ENCODE peak calls at places on chromosomes 4 and X, in nine cellular contexts. Y is upper lobe of left lung; A is bronchial epithelial cell; I is ovary; J is GM06990; G is lower lobe of right lung; N is HCT116; P is adrenal gland; M is CD8-positive, alpha-beta T cell. V is an unnamed sample.

GRCh38 chrX:125090046-125090445 is 229.6 kb upstream of the TEX13C start:
- DNase-seq in Y (no peak), A (peak; percentile 4), I (no peak), J (no peak), G (no peak), N (no peak), P (no peak), M (no peak), V (no peak)

GRCh38 chrX:129996120-129996519 is 13.7 kb downstream of the BCORL1 start:
- DNase-seq in Y (no peak), A (peak; percentile 25), I (no peak), J (no peak), G (no peak), N (no peak), P (no peak), M (no peak), V (peak; percentile 22)

GRCh38 chr4:175051974-175052373 is 133.8 kb downstream of the ADAM29 start:
- DNase-seq in Y (no peak), A (no peak), I (no peak), J (no peak), G (no peak), N (no peak), P (no peak), M (no peak), V (no peak)

GRCh38 chr4:107780665-107781064 is 44.1 kb upstream of the SGMS2 start:
- DNase-seq in Y (no peak), A (no peak), I (no peak), J (no peak), G (no peak), N (peak; percentile 39), P (no peak), M (no peak), V (no peak)

GRCh38 chr4:158535130-158535614 is 13.5 kb downstream of the RXFP1 start:
- DNase-seq in Y (no peak), A (peak; percentile 67), I (no peak), J (no peak), G (no peak), N (peak; percentile 4), P (peak; percentile 17), M (no peak), V (no peak)

GRCh38 chr4:128663325-128663724 is 146.2 kb upstream of the JADE1 start:
- DNase-seq in Y (no peak), A (no peak), I (no peak), J (peak; percentile 13), G (no peak), N (no peak), P (no peak), M (no peak), V (no peak)

GRCh38 chr4:1294424-1294823 is 4.7 kb downstream of the MAEA start:
- DNase-seq in Y (peak; percentile 54), A (no peak), I (no peak), J (no peak), G (no peak), N (no peak), P (no peak), M (no peak), V (no peak)

GRCh38 chr4:39042365-39042764 is 10.2 kb upstream of the TMEM156 start:
- DNase-seq in Y (no peak), A (no peak), I (no peak), J (no peak), G (no peak), N (no peak), P (no peak), M (no peak), V (no peak)

GRCh38 chr4:8188085-8188484 is 11.0 kb upstream of the SH3TC1 start:
- DNase-seq in Y (peak; percentile 47), A (peak; percentile 65), I (no peak), J (no peak), G (no peak), N (no peak), P (no peak), M (no peak), V (no peak)

GRCh38 chrX:120350458-120351138 is 11.3 kb upstream of the ATP1B4 start:
- DNase-seq in Y (no peak), A (no peak), I (no peak), J (no peak), G (no peak), N (no peak), P (no peak), M (no peak), V (no peak)

GRCh38 chr4:185144601-185145240 is 1.7 kb downstream of the SLC25A4 start:
- DNase-seq in Y (peak; percentile 79), A (no peak), I (no peak), J (peak; percentile 15), G (no peak), N (no peak), P (no peak), M (no peak), V (no peak)

GRCh38 chr4:173509031-173510001 is 20.7 kb downstream of the HAND2 start:
- DNase-seq in Y (peak; percentile 82), A (no peak), I (peak; percentile 65), J (no peak), G (no peak), N (no peak), P (no peak), M (no peak), V (peak; percentile 81)

GRCh38 chrX:145002776-145003175 is 244.5 kb upstream of the SPANXN1 start:
- DNase-seq in Y (no peak), A (peak; percentile 39), I (no peak), J (no peak), G (no peak), N (no peak), P (no peak), M (no peak), V (no peak)

GRCh38 chr4:117239434-117239833 is 154.1 kb upstream of the TRAM1L1 start:
- DNase-seq in Y (peak; percentile 46), A (no peak), I (no peak), J (no peak), G (no peak), N (no peak), P (no peak), M (no peak), V (no peak)

GRCh38 chrX:16061296-16061695 is 62.1 kb upstream of the GRPR start:
- DNase-seq in Y (no peak), A (no peak), I (no peak), J (no peak), G (no peak), N (no peak), P (no peak), M (no peak), V (no peak)

GRCh38 chr4:59553063-59553738 is 1646.9 kb upstream of the ADGRL3 start:
- DNase-seq in Y (no peak), A (peak; percentile 19), I (no peak), J (no peak), G (no peak), N (no peak), P (peak; percentile 21), M (no peak), V (no peak)

GRCh38 chr4:14257903-14258302 is 630.4 kb upstream of the BOD1L1 start:
- DNase-seq in Y (no peak), A (no peak), I (no peak), J (no peak), G (no peak), N (no peak), P (no peak), M (no peak), V (no peak)

GRCh38 chr4:24010573-24010972 is 120.7 kb upstream of the PPARGC1A start:
- DNase-seq in Y (no peak), A (no peak), I (no peak), J (no peak), G (no peak), N (no peak), P (no peak), M (no peak), V (no peak)

GRCh38 chrX:139739138-139739537 is 31.2 kb upstream of the MCF2 start:
- DNase-seq in Y (no peak), A (peak; percentile 67), I (no peak), J (peak; percentile 27), G (no peak), N (no peak), P (no peak), M (no peak), V (no peak)

GRCh38 chr4:80237992-80238391 is 28.5 kb upstream of the FGF5 start:
- DNase-seq in Y (no peak), A (peak; percentile 98), I (no peak), J (no peak), G (no peak), N (no peak), P (no peak), M (no peak), V (no peak)

DNA sequence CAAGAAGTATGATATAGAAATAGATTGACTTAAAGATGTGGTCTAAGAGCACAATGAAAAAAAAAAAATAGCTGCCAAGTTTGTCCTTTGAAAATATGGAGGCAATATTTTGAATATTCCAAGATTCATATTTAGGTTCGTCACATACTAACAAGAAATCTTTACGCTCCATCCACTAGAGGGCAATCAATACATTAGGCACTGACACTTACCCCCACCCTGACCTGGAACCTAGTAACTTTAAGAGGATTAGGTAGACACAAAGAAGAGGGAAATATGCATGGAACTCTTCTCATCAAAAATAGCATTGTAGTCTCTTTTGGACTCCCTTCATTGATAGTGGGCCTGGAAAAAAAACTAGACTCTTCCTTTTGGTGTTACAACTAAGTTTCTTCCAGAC is 1108.1 kb downstream of the PCDH19 start:
- DNase-seq in Y (no peak), A (peak; percentile 17), I (no peak), J (no peak), G (no peak), N (no peak), P (no peak), M (no peak), V (no peak)
- TF ChIP-seq CTCF in Y (no peak), A (peak; percentile 25), I (no peak), J (peak; percentile 49), G (no peak), N (no peak), P (no peak), M (no peak), V (no peak)

GRCh38 chrX:11750694-11751093 is 7.3 kb upstream of the MSL3 start:
- DNase-seq in Y (no peak), A (no peak), I (no peak), J (no peak), G (no peak), N (no peak), P (no peak), M (no peak), V (no peak)
- H3K27me3 ChIP-seq in Y (no peaks in the 10 kb centered on the region), A (peaks cover 2% of the 10 kb centered on the region), I (no peaks in the 10 kb centered on the region), J (no peaks in the 10 kb centered on the region), G (no peaks in the 10 kb centered on the region), N (peaks cover 15% of the 10 kb centered on the region), P (peaks cover 21% of the 10 kb centered on the region), M (no peaks in the 10 kb centered on the region), V (no peaks in the 10 kb centered on the region)

DNA sequence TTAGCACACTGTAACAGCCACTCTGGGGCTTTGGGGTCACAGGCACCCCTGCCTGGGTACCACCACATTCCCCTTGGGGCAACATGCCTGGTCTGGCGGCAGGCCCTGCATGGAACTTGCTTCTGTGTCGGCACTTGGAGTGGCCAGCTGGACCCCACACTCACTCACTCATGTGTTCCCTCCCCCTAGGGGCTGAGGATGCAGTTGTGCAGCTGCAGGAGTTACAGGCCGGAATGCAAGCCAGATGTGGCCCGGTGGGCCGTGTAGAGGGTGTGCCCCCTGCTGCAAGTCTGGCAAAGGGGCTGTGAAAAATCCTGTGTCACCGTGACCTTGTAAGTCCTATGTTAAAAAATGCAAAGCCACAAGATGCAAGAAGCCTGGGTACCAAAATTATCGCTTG is 34.2 kb downstream of the ATXN3L start:
- DNase-seq in Y (peak; percentile 4), A (no peak), I (no peak), J (no peak), G (no peak), N (no peak), P (no peak), M (no peak), V (no peak)
- TF ChIP-seq CTCF in Y (no peak), A (no peak), I (no peak), J (no peak), G (no peak), N (no peak), P (no peak), M (no peak), V (no peak)

GRCh38 chrX:10992110-10992509 is 119.0 kb upstream of the HCCS start:
- DNase-seq in Y (no peak), A (no peak), I (no peak), J (no peak), G (no peak), N (no peak), P (no peak), M (no peak), V (no peak)
- H3K27me3 ChIP-seq in Y (no peaks in the 10 kb centered on the region), A (no peaks in the 10 kb centered on the region), I (no peaks in the 10 kb centered on the region), J (no peaks in the 10 kb centered on the region), G (no peaks in the 10 kb centered on the region), N (no peaks in the 10 kb centered on the region), P (no peaks in the 10 kb centered on the region), M (no peaks in the 10 kb centered on the region), V (no peaks in the 10 kb centered on the region)

V was measured in heart left ventricle.